ENCODE peak calls at places on chromosome 1, in four cellular contexts. U is GM23338, O is heart left ventricle, X is epithelial cell of esophagus. V is an unnamed sample.

GRCh38 chr1:28456078-28456477 is 49.8 kb upstream of the RCC1 start:
- DNase-seq in X (peak; percentile 47), O (no peak), U (no peak), V (peak; percentile 59)

GRCh38 chr1:55970711-55971110 is 608.7 kb downstream of the PLPP3 start:
- DNase-seq in O (no peak), U (no peak), X (no peak), V (peak; percentile 68)

GRCh38 chr1:21914880-21915640 is 22.1 kb downstream of the HSPG2 start:
- DNase-seq in O (no peak), U (no peak), X (no peak), V (peak; percentile 59)

GRCh38 chr1:16468558-16468957 is 28.0 kb downstream of the NECAP2 start:
- DNase-seq in X (no peak), O (no peak), U (no peak), V (no peak)

GRCh38 chr1:183416850-183417690 is 1.1 kb downstream of the NMNAT2 start:
- DNase-seq in X (peak; percentile 69), O (peak; percentile 65), U (peak; percentile 91), V (peak; percentile 57)

GRCh38 chr1:247111259-247111635 is 7.1 kb upstream of the ZNF669 start:
- DNase-seq in X (no peak), U (peak; percentile 48), O (no peak), V (no peak)

GRCh38 chr1:226427131-226427530 is 19.2 kb upstream of the PARP1 start:
- DNase-seq in U (no peak), O (no peak), X (no peak), V (no peak)

GRCh38 chr1:221256773-221257172 is 377.5 kb downstream of the HLX start:
- DNase-seq in O (no peak), X (no peak), U (no peak), V (no peak)

GRCh38 chr1:23577056-23577985 is 18.0 kb upstream of the ID3 start:
- DNase-seq in X (peak; percentile 71), O (peak; percentile 69), U (no peak), V (peak; percentile 96)

GRCh38 chr1:93021539-93022134 is 57.4 kb upstream of the MTF2 start:
- DNase-seq in O (no peak), U (peak; percentile 64), X (peak; percentile 51), V (peak; percentile 52)

GRCh38 chr1:225655509-225656258 is 2.8 kb upstream of the ENAH start:
- DNase-seq in U (peak; percentile 53), O (peak; percentile 49), X (peak; percentile 97), V (peak; percentile 98)

GRCh38 chr1:213135572-213135971 is 84.5 kb downstream of the RPS6KC1 start:
- DNase-seq in X (peak; percentile 32), O (no peak), U (no peak), V (peak; percentile 19)

GRCh38 chr1:206880310-206880709 is 14.9 kb downstream of the IL20 start:
- DNase-seq in U (no peak), X (no peak), O (no peak), V (no peak)

GRCh38 chr1:41739061-41739955 is 179.4 kb downstream of the HIVEP3 start:
- DNase-seq in U (no peak), O (peak; percentile 80), X (peak; percentile 64), V (peak; percentile 91)

GRCh38 chr1:221203224-221204054 is 324.2 kb downstream of the HLX start:
- DNase-seq in U (peak; percentile 88), X (peak; percentile 70), O (peak; percentile 82), V (peak; percentile 80)

GRCh38 chr1:157472302-157472701 is 80.0 kb downstream of the FCRL5 start:
- DNase-seq in O (no peak), X (no peak), U (no peak), V (no peak)

GRCh38 chr1:38741341-38741740 is 118.2 kb downstream of the RRAGC start:
- DNase-seq in U (peak; percentile 32), O (no peak), X (peak; percentile 34), V (peak; percentile 89)

GRCh38 chr1:84000954-84001495 is 2.1 kb upstream of the TTLL7 start:
- DNase-seq in O (no peak), X (no peak), U (no peak), V (peak; percentile 3)

GRCh38 chr1:239189998-239190512 is 196.3 kb upstream of the CHRM3 start:
- DNase-seq in X (no peak), U (no peak), O (no peak), V (no peak)

GRCh38 chr1:195105281-195105680 is 1503.0 kb downstream of the KCNT2 start:
- DNase-seq in O (no peak), U (peak; percentile 1), X (no peak), V (no peak)

GRCh38 chr1:27307851-27308598 is 13.9 kb upstream of the TMEM222 start:
- DNase-seq in O (no peak), X (no peak), U (peak; percentile 45), V (no peak)

GRCh38 chr1:116415699-116416533 is 42.9 kb downstream of the ATP1A1 start:
- DNase-seq in O (peak; percentile 47), X (no peak), U (peak; percentile 69), V (no peak)

GRCh38 chr1:63463248-63463647 is 59.8 kb downstream of the ITGB3BP start:
- DNase-seq in O (no peak), U (no peak), X (peak; percentile 87), V (peak; percentile 23)

GRCh38 chr1:21508580-21509350 is 458 bp upstream of the ALPL start:
- DNase-seq in U (peak; percentile 97), O (peak; percentile 69), X (peak; percentile 54), V (peak; percentile 49)

GRCh38 chr1:109112056-109112651 is 1.8 kb upstream of the ELAPOR1 start:
- DNase-seq in X (peak; percentile 49), O (no peak), U (no peak), V (peak; percentile 58)

GRCh38 chr1:109115685-109116084 is 1.8 kb downstream of the ELAPOR1 start:
- DNase-seq in O (no peak), X (no peak), U (no peak), V (no peak)

GRCh38 chr1:109116286-109116685 is 2.4 kb downstream of the ELAPOR1 start:
- DNase-seq in U (no peak), O (no peak), X (no peak), V (no peak)

GRCh38 chr1:109112652-109113285 is 1.1 kb upstream of the ELAPOR1 start:
- DNase-seq in X (peak; percentile 85), U (peak; percentile 99), O (peak; percentile 91), V (peak; percentile 91)

GRCh38 chr1:109113787-109114568 is at the start of gene ELAPOR1:
- DNase-seq in O (peak; percentile 50), X (peak; percentile 79), U (peak; percentile 75), V (peak; percentile 13)
- TF ChIP-seq CTCF in O (no peak), X (no peak), U (no peak), V (no peak)

DNA sequence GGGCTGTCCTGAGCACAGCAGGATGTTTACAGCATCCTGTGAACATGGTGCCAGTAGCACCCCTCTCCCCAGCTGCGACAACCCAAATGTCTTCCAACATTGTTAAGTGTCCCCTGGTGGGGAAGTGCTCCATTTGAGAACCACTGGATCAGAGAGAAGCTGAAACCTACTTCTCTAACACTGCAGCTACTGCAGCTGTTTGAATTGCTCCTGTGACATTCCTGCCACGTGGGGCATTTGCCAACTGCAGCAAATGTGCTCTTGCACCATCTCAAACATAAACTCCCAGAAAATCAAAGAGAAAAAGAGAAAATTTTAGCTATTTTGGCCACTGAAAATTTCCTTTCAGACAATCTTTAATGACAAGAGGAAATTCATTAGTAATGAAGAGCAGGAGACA is 11.0 kb downstream of the SLC2A5 start:
- DNase-seq in O (no peak), U (no peak), X (no peak), V (peak; percentile 39)
- TF ChIP-seq CTCF in O (peak; percentile 22), U (peak; percentile 13), X (peak; percentile 37), V (peak; percentile 46)

GRCh38 chr1:236748471-236748870 is 46.6 kb upstream of the MTR start:
- DNase-seq in X (no peak), U (peak; percentile 45), O (no peak), V (no peak)
- TF ChIP-seq CTCF in X (peak; percentile 43), U (peak; percentile 23), O (no peak), V (peak; percentile 32)

GRCh38 chr1:24910751-24911650 is 19.1 kb downstream of the RUNX3 start:
- DNase-seq in O (no peak), X (no peak), U (no peak), V (peak; percentile 44)

GRCh38 chr1:24908591-24909259 is 21.4 kb downstream of the RUNX3 start:
- DNase-seq in O (no peak), U (no peak), X (no peak), V (no peak)

GRCh38 chr1:24910210-24910609 is 19.9 kb downstream of the RUNX3 start:
- DNase-seq in O (no peak), X (no peak), U (no peak), V (no peak)

GRCh38 chr1:24911651-24912144 is 18.4 kb downstream of the RUNX3 start:
- DNase-seq in X (no peak), U (no peak), O (no peak), V (no peak)

DNA sequence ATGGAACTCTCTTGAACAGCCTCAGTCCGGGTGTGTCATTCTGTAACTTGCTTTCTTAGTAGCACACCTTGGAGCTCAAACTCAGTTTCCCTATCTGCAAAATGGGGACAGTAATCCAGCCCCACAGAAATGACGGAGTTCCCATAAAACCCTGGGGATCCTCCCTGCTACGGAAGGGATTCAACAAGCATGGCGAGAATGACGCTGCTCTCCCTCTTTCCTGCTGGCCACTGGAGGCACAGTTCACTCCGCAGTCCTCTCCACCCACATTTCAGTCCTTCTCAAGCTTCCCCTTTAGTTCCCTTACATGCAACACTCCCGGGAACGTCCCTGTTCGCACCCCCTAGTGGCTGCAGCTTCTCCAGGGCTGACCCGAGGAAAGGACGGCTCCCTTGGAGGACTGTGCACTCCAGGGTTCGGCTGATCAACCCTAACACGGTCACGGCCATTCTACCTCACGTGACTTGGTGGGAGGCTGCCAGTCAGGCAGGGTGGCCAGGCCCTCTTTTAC is 20.6 kb downstream of the RUNX3 start:
- DNase-seq in U (peak; percentile 95), X (peak; percentile 30), O (no peak), V (peak; percentile 82)
- TF ChIP-seq CTCF in U (peak; percentile 84), X (peak; percentile 49), O (peak; percentile 45), V (peak; percentile 75)